ENCODE peak calls at places on chromosome 5, in four cellular contexts. S, K, M and L are unnamed samples.
A peak's percentile ranks its signal among the peaks of the same experiment; 100 is the strongest.

GRCh38 chr5:148697821-148698196 is 43.5 kb upstream of the HTR4 start:
- DNase-seq in S (no peak), M (no peak), K (no peak), L (no peak)

GRCh38 chr5:35162848-35163770 is 67.2 kb downstream of the PRLR start:
- DNase-seq in S (no peak), M (no peak), K (no peak), L (no peak)

GRCh38 chr5:87136733-87137132 is 130.9 kb upstream of the RASA1 start:
- DNase-seq in S (no peak), K (no peak), M (no peak), L (no peak)

GRCh38 chr5:52356311-52356918 is 431.3 kb upstream of the ITGA1 start:
- DNase-seq in K (no peak), S (no peak), M (no peak), L (peak; percentile 27)

GRCh38 chr5:761854-762685 is 22.5 kb downstream of the ZDHHC11B start:
- DNase-seq in M (peak; percentile 38), K (no peak), S (no peak), L (no peak)

GRCh38 chr5:129770034-129770433 is 22.1 kb downstream of the MINAR2 start:
- DNase-seq in K (no peak), M (no peak), S (no peak), L (no peak)

GRCh38 chr5:141646026-141646425 is 5.2 kb downstream of the FCHSD1 start:
- DNase-seq in M (no peak), S (no peak), K (no peak), L (no peak)

GRCh38 chr5:89097103-89097502 is 214.1 kb upstream of the MEF2C start:
- DNase-seq in M (peak; percentile 36), S (no peak), K (no peak), L (no peak)

GRCh38 chr5:40223884-40224402 is 455.8 kb upstream of the PTGER4 start:
- DNase-seq in S (no peak), K (no peak), M (peak; percentile 20), L (peak; percentile 64)

GRCh38 chr5:95862636-95863382 is 40.3 kb upstream of the GLRX start:
- DNase-seq in M (no peak), S (no peak), K (no peak), L (no peak)

GRCh38 chr5:108059334-108059733 is 322.6 kb downstream of the FBXL17 start:
- DNase-seq in K (no peak), S (no peak), M (no peak), L (no peak)

GRCh38 chr5:179549973-179550510 is 312 bp upstream of the RUFY1 start:
- DNase-seq in S (no peak), K (no peak), M (peak; percentile 78), L (no peak)

GRCh38 chr5:100110497-100110896 is 424.7 kb upstream of the FAM174A start:
- DNase-seq in M (no peak), S (no peak), K (no peak), L (no peak)

GRCh38 chr5:161342886-161343285 is 203.6 kb downstream of the GABRB2 start:
- DNase-seq in S (no peak), K (no peak), M (no peak), L (no peak)

GRCh38 chr5:150637245-150638052 is 3.0 kb upstream of the SYNPO start:
- DNase-seq in K (peak; percentile 50), M (no peak), S (no peak), L (peak; percentile 94)

GRCh38 chr5:43129161-43129560 is 8.4 kb downstream of the ZNF131 start:
- DNase-seq in K (no peak), S (no peak), M (no peak), L (no peak)

GRCh38 chr5:154478752-154479159 is 729 bp upstream of the HAND1 start:
- DNase-seq in M (no peak), K (no peak), S (no peak), L (no peak)

GRCh38 chr5:122292357-122292756 is 19.7 kb upstream of the SNCAIP start:
- DNase-seq in M (no peak), K (no peak), S (no peak), L (no peak)

GRCh38 chr5:75640395-75640794 is 29.1 kb downstream of the ANKDD1B start:
- DNase-seq in S (no peak), M (no peak), K (no peak), L (no peak)

GRCh38 chr5:66808663-66809062 is 212.5 kb downstream of the MAST4 start:
- DNase-seq in S (no peak), M (no peak), K (no peak), L (no peak)

GRCh38 chr5:79235222-79235577 is 731 bp upstream of the JMY start:
- DNase-seq in S (no peak), M (peak; percentile 41), K (no peak), L (peak; percentile 15)

GRCh38 chr5:168931638-168932345 is 352.6 kb upstream of the PANK3 start:
- DNase-seq in K (no peak), S (no peak), M (no peak), L (no peak)